ENCODE peak calls at places on chromosomes 2 and 18, in four cellular contexts. F is A549, Y is gastrocnemius medialis, E is HepG2. U is an unnamed sample.

GRCh38 chr2:3198119-3198518 is 179.5 kb downstream of the EIPR1 start:
- DNase-seq in E (peak), Y (no peak), F (peak), U (no peak)

GRCh38 chr2:203582468-203582867 is 47.4 kb upstream of the RAPH1 start:
- DNase-seq in F (peak), Y (no peak), E (no peak), U (no peak)

GRCh38 chr18:61702007-61702406 is 190.8 kb downstream of the RNF152 start:
- DNase-seq in E (no peak), Y (no peak), F (no peak), U (no peak)

GRCh38 chr2:24613154-24613814 is 122.2 kb downstream of the NCOA1 start:
- DNase-seq in F (peak), Y (peak), E (peak), U (no peak)

GRCh38 chr18:58572181-58572580 is 56.7 kb downstream of the ALPK2 start:
- DNase-seq in F (peak), Y (no peak), E (no peak), U (no peak)

GRCh38 chr18:33820517-33821368 is 242.7 kb downstream of the ASXL3 start:
- DNase-seq in E (no peak), F (no peak), Y (no peak), U (no peak)

GRCh38 chr2:61340242-61340641 is 130.6 kb downstream of the USP34 start:
- DNase-seq in E (no peak), Y (no peak), F (peak), U (no peak)

GRCh38 chr2:234981197-234982095 is 29.6 kb downstream of the SH3BP4 start:
- DNase-seq in Y (peak), E (peak), F (peak), U (no peak)

GRCh38 chr2:66874411-66874810 is 439.5 kb downstream of the MEIS1 start:
- DNase-seq in E (no peak), Y (no peak), F (no peak), U (no peak)

GRCh38 chr18:23229472-23229871 is 94.2 kb downstream of the CABLES1 start:
- DNase-seq in Y (no peak), E (no peak), F (no peak), U (no peak)

GRCh38 chr2:133644850-133645249 is 76.6 kb upstream of the NCKAP5 start:
- DNase-seq in F (no peak), E (no peak), Y (no peak), U (no peak)

GRCh38 chr2:39657538-39657937 is 8.2 kb upstream of the TMEM178A start:
- DNase-seq in Y (no peak), E (no peak), F (no peak), U (no peak)

GRCh38 chr2:96799623-96799935 is 16.5 kb upstream of the CNNM3 start:
- DNase-seq in F (no peak), Y (no peak), E (no peak), U (no peak)

GRCh38 chr2:88738271-88738670 is 46.8 kb downstream of the RPIA start:
- DNase-seq in F (no peak), E (no peak), Y (no peak), U (no peak)

GRCh38 chr2:88735133-88735532 is 43.7 kb downstream of the RPIA start:
- DNase-seq in F (no peak), E (no peak), Y (peak), U (no peak)

GRCh38 chr2:88737385-88737784 is 45.9 kb downstream of the RPIA start:
- DNase-seq in F (no peak), Y (no peak), E (no peak), U (no peak)

GRCh38 chr2:88735853-88736252 is 44.4 kb downstream of the RPIA start:
- DNase-seq in F (peak), Y (peak), E (no peak), U (no peak)

GRCh38 chr2:88739985-88740600 is 48.6 kb downstream of the RPIA start:
- DNase-seq in Y (no peak), E (peak), F (peak), U (peak)
- TF ChIP-seq POLR2A in Y (no peak), E (no peak), F (no peak), U (no peak)

DNA sequence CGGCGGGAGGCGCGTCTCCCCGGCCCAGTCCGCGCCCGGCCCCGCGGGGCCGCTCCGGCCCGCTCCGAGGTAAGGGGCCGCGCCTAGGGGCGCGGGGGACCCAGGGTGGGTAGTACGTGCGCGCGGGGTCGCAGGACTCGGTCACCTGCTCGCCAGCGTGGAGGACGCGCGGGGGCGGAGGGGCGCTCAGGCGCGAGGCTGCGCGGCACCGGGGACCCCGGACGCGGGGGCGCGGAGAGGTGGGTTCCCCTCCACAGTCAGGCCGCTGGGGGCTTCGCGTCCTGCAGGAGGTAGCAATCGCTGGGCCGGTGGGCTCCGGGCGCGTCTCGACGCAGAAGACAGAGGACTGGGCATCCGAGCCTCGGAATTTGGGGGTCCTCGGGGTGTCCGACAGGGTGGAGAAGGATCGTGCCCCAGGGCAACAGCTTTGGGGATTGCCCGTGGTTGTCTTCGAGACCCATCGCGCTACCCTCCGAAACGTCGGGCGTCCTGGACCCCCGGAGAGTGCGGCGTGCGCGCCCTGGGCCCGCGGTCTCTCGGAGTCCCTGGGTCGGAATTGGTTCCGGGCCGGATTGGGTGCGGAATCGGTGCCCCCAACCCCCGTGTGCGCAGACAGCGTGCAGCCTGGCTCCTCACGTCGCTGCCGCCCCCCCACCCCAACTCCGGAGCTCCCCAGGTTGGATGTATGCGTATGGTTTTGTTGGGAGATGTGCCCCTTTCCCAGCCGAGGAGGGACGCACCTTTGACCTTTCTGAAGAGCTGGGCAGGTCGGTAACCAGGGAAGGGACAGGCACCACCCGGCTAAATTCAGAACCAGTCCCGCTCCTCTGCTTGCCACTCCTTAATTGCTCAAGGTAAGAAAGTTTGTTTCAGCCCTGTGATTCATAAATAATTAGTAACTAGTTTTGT is 661 bp downstream of the NPAS2 start:
- DNase-seq in Y (no peak), F (no peak), E (no peak), U (no peak)
- H3K4me3 ChIP-seq in Y (peak), F (peak), E (peak), U (peak)

GRCh38 chr2:64328415-64328722 is 125.6 kb upstream of the LGALSL start:
- DNase-seq in Y (no peak), F (no peak), E (no peak), U (no peak)

GRCh38 chr2:64326578-64327050 is 127.3 kb upstream of the LGALSL start:
- DNase-seq in F (no peak), Y (no peak), E (no peak), U (no peak)

GRCh38 chr2:64325852-64326577 is 127.9 kb upstream of the LGALSL start:
- DNase-seq in E (no peak), F (no peak), Y (no peak), U (no peak)

GRCh38 chr2:64327129-64327509 is 126.8 kb upstream of the LGALSL start:
- DNase-seq in Y (no peak), E (no peak), F (peak), U (no peak)

GRCh38 chr2:64327510-64328414 is 126.2 kb upstream of the LGALSL start:
- DNase-seq in F (peak), Y (no peak), E (no peak), U (no peak)
- TF ChIP-seq POLR2A in F (no peak), Y (no peak), E (no peak), U (no peak)

DNA sequence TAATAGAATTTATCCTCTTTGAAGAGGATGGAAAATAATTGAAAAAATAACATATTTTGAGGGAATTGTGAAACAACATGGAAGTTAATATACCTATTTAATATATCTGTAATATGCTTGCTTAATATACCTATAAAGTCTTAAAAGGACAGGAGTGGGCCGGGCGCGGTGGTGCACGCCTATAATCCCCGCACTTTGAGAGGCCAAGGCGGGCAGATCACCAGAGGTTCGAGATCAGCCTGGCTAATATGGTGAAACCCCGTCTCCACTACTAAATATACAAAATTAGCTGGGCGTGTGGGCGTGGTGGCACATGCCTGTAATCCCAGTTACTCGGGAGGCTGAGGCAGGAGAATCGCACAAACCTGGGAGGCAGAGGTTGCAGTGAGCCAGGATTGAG is 254.9 kb downstream of the TMX3 start:
- DNase-seq in Y (no peak), F (no peak), E (no peak), U (no peak)
- H3K4me3 ChIP-seq in Y (no peak), F (no peak), E (no peak), U (no peak)

GRCh38 chr2:27050996-27051901 is at the start of gene AGBL5:
- DNase-seq in E (peak), F (peak), Y (peak), U (peak)

GRCh38 chr2:27054721-27055120 is 3.3 kb downstream of the AGBL5 start:
- DNase-seq in E (no peak), Y (no peak), F (no peak), U (no peak)

GRCh38 chr2:27051902-27052645 is 606 bp downstream of the AGBL5 start:
- DNase-seq in Y (no peak), F (peak), E (no peak), U (no peak)

GRCh38 chr2:27053776-27054175 is 2.3 kb downstream of the AGBL5 start:
- DNase-seq in E (no peak), F (no peak), Y (no peak), U (no peak)

GRCh38 chr2:27053321-27053720 is 1.9 kb downstream of the AGBL5 start:
- DNase-seq in Y (no peak), F (no peak), E (no peak), U (no peak)
- TF ChIP-seq POLR2A in Y (no peak), F (no peak), E (no peak), U (no peak)

GRCh38 chr18:76486600-76486999 is 8.4 kb downstream of the ZNF516 start:
- DNase-seq in E (no peak), Y (no peak), F (no peak), U (no peak)

GRCh38 chr18:76489081-76489480 is 6.0 kb downstream of the ZNF516 start:
- DNase-seq in Y (no peak), E (no peak), F (no peak), U (no peak)

GRCh38 chr18:76488190-76488589 is 6.9 kb downstream of the ZNF516 start:
- DNase-seq in E (no peak), Y (no peak), F (no peak), U (no peak)

GRCh38 chr18:76487076-76487475 is 8.0 kb downstream of the ZNF516 start:
- DNase-seq in E (no peak), Y (no peak), F (no peak), U (no peak)

DNA sequence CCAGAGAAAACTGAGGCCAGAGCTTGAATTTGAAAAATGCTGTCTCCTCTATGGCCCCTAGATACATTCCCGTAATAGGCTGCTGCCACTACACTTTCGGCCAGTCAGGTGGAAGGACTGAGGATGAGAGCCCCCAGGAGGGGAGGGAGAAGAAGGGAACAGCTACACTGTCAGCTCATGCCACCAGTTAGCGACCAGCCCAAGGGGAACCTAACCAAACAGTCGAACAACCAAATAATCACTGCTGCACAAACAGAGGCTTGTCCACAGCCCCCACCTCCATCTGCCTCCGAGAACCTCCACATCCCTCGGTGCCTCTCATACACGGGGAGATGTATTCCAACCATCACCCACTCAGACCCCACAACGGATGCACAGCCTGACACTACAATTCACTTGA is 7.3 kb downstream of the ZNF516 start:
- DNase-seq in E (no peak), F (no peak), Y (no peak), U (no peak)
- H3K4me3 ChIP-seq in E (no peak), F (no peak), Y (no peak), U (no peak)

GRCh38 chr2:27409321-27410073 is at the start of gene PPM1G:
- DNase-seq in E (peak), F (peak), Y (peak), U (peak)
- TF ChIP-seq POLR2A in E (peak), F (peak), Y (peak), U (peak)

DNA sequence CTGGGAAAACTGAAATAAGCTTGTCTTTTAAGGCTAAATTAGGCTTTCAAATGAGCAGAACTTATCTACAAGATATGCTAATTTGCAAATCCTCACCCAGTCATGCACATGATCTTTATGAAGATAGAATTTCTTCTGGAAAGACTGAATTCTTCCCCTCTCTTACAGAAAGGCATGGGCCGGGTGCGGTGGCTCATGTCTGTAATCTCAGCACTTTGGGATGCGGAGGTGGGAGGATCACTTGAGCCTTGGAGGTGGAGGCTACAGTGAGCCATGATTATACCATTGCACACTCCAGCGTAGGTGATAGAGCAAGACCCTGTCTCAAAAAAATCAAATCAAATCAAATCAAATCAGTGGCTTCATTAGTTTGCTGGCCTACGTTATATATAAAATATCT is 11.7 kb upstream of the FOXI3 start:
- DNase-seq in F (no peak), Y (no peak), E (no peak), U (no peak)
- H3K4me3 ChIP-seq in F (no peak), Y (no peak), E (no peak), U (no peak)

GRCh38 chr18:3014501-3015202 is 1.7 kb upstream of the LPIN2 start:
- DNase-seq in Y (no peak), E (no peak), F (no peak), U (no peak)

GRCh38 chr18:3012306-3012919 is 531 bp downstream of the LPIN2 start:
- DNase-seq in Y (no peak), E (no peak), F (peak), U (no peak)

GRCh38 chr18:3015851-3016250 is 2.9 kb upstream of the LPIN2 start:
- DNase-seq in F (no peak), E (no peak), Y (no peak), U (no peak)

GRCh38 chr18:3015203-3015590 is 2.3 kb upstream of the LPIN2 start:
- DNase-seq in Y (no peak), E (peak), F (peak), U (no peak)

GRCh38 chr18:3012920-3013810 is at the start of gene LPIN2:
- DNase-seq in F (peak), E (peak), Y (peak), U (peak)
- TF ChIP-seq POLR2A in F (no peak), E (peak), Y (peak), U (no peak)

U was measured in breast epithelium.